ENCODE peak calls at places on chromosome 7, in four cellular contexts. One of them, this sample, is unnamed.

GRCh38 chr7:98254951-98255610 is 3.0 kb upstream of the TECPR1 start:
- DNase-seq in GM12878: no peak
- DNase-seq in A549: no peak
- DNase-seq in K562: no peak
- DNase-seq in this sample: no peak

GRCh38 chr7:70771447-70771846 is 360.5 kb upstream of the GALNT17 start:
- DNase-seq in A549: no peak
- DNase-seq in GM12878: no peak
- DNase-seq in K562: no peak
- DNase-seq in this sample: no peak

GRCh38 chr7:116588225-116588624 is 63.4 kb downstream of the CAV1 start:
- DNase-seq in A549: no peak
- DNase-seq in GM12878: no peak
- DNase-seq in K562: no peak
- DNase-seq in this sample: no peak

GRCh38 chr7:155363852-155364600 is 66.3 kb downstream of the INSIG1 start:
- DNase-seq in A549: no peak
- DNase-seq in GM12878: no peak
- DNase-seq in K562: peak; percentile 39
- DNase-seq in this sample: no peak

GRCh38 chr7:116665447-116665996 is 6.5 kb upstream of the MET start:
- DNase-seq in A549: no peak
- DNase-seq in GM12878: no peak
- DNase-seq in K562: no peak
- DNase-seq in this sample: no peak

GRCh38 chr7:103680161-103681144 is 234.4 kb upstream of the SLC26A5 start:
- DNase-seq in K562: no peak
- DNase-seq in GM12878: no peak
- DNase-seq in A549: no peak
- DNase-seq in this sample: no peak

GRCh38 chr7:66267249-66267648 is 62.1 kb downstream of the TPST1 start:
- DNase-seq in K562: no peak
- DNase-seq in A549: no peak
- DNase-seq in GM12878: no peak
- DNase-seq in this sample: no peak

GRCh38 chr7:125355899-125356298 is 426.3 kb upstream of the POT1 start:
- DNase-seq in A549: no peak
- DNase-seq in K562: no peak
- DNase-seq in GM12878: peak; percentile 5
- DNase-seq in this sample: no peak

GRCh38 chr7:1666779-1667565 is 3.1 kb upstream of the ELFN1 start:
- DNase-seq in GM12878: no peak
- DNase-seq in A549: peak; percentile 32
- DNase-seq in K562: no peak
- DNase-seq in this sample: no peak

GRCh38 chr7:28472332-28472731 is 60.0 kb downstream of the CREB5 start:
- DNase-seq in GM12878: no peak
- DNase-seq in K562: peak; percentile 56
- DNase-seq in A549: no peak
- DNase-seq in this sample: peak; percentile 16

GRCh38 chr7:29277436-29278215 is 83.1 kb downstream of the CHN2 start:
- DNase-seq in A549: no peak
- DNase-seq in GM12878: no peak
- DNase-seq in K562: no peak
- DNase-seq in this sample: peak; percentile 24

DNA sequence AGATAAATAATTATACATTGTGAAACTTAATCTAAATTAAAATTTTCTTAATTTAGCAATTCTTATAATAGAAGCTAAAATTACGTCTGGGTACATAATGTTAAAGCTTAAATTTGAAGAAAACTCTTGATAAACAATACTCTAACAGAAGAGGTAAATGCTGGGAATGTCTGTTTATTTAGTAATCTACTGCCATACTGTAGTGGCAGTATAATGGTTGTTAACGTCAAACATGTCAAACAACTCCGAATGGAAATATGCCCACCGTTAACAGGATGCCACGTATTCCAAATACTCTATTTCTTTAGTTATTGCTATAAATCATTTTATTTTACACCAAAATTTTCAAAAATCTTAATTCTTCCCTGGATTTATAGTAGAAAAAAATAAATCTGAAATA is 40.0 kb upstream of the PTPN12 start:
- DNase-seq in A549: no peak
- DNase-seq in K562: no peak
- DNase-seq in GM12878: no peak
- DNase-seq in this sample: no peak
- TF ChIP-seq POLR2AphosphoS2 in A549: no peak
- TF ChIP-seq POLR2AphosphoS2 in K562: no peak
- TF ChIP-seq POLR2AphosphoS2 in GM12878: no peak
- TF ChIP-seq POLR2AphosphoS2 in this sample: no peak

GRCh38 chr7:78221961-78222751 is 423.6 kb downstream of the PHTF2 start:
- DNase-seq in GM12878: no peak
- DNase-seq in K562: no peak
- DNase-seq in A549: no peak
- DNase-seq in this sample: no peak
- TF ChIP-seq CTCF in GM12878: no peak
- TF ChIP-seq CTCF in K562: no peak
- TF ChIP-seq CTCF in A549: no peak
- TF ChIP-seq CTCF in this sample: no peak

GRCh38 chr7:47941136-47941844 is 7.0 kb downstream of the PKD1L1 start:
- DNase-seq in A549: no peak
- DNase-seq in GM12878: no peak
- DNase-seq in K562: no peak
- DNase-seq in this sample: no peak

GRCh38 chr7:47942132-47942531 is 6.1 kb downstream of the PKD1L1 start:
- DNase-seq in A549: no peak
- DNase-seq in K562: no peak
- DNase-seq in GM12878: no peak
- DNase-seq in this sample: no peak

GRCh38 chr7:47939425-47940036 is 8.7 kb downstream of the PKD1L1 start:
- DNase-seq in A549: no peak
- DNase-seq in GM12878: no peak
- DNase-seq in K562: no peak
- DNase-seq in this sample: no peak

GRCh38 chr7:47938574-47939165 is 9.6 kb downstream of the PKD1L1 start:
- DNase-seq in K562: no peak
- DNase-seq in GM12878: no peak
- DNase-seq in A549: peak; percentile 56
- DNase-seq in this sample: no peak

GRCh38 chr7:47940482-47941001 is 7.7 kb downstream of the PKD1L1 start:
- DNase-seq in A549: no peak
- DNase-seq in K562: no peak
- DNase-seq in GM12878: no peak
- DNase-seq in this sample: no peak
- TF ChIP-seq POLR2AphosphoS2 in A549: no peak
- TF ChIP-seq POLR2AphosphoS2 in K562: no peak
- TF ChIP-seq POLR2AphosphoS2 in GM12878: no peak
- TF ChIP-seq POLR2AphosphoS2 in this sample: no peak

GRCh38 chr7:101096957-101097347 is 11.7 kb downstream of the TRIM56 start:
- DNase-seq in GM12878: no peak
- DNase-seq in A549: no peak
- DNase-seq in K562: no peak
- DNase-seq in this sample: no peak

GRCh38 chr7:101096331-101096956 is 11.2 kb downstream of the TRIM56 start:
- DNase-seq in A549: no peak
- DNase-seq in K562: no peak
- DNase-seq in GM12878: no peak
- DNase-seq in this sample: no peak

GRCh38 chr7:101094376-101094775 is 9.1 kb downstream of the TRIM56 start:
- DNase-seq in A549: no peak
- DNase-seq in GM12878: no peak
- DNase-seq in K562: no peak
- DNase-seq in this sample: no peak

GRCh38 chr7:101093907-101094306 is 8.6 kb downstream of the TRIM56 start:
- DNase-seq in A549: no peak
- DNase-seq in GM12878: no peak
- DNase-seq in K562: no peak
- DNase-seq in this sample: no peak

DNA sequence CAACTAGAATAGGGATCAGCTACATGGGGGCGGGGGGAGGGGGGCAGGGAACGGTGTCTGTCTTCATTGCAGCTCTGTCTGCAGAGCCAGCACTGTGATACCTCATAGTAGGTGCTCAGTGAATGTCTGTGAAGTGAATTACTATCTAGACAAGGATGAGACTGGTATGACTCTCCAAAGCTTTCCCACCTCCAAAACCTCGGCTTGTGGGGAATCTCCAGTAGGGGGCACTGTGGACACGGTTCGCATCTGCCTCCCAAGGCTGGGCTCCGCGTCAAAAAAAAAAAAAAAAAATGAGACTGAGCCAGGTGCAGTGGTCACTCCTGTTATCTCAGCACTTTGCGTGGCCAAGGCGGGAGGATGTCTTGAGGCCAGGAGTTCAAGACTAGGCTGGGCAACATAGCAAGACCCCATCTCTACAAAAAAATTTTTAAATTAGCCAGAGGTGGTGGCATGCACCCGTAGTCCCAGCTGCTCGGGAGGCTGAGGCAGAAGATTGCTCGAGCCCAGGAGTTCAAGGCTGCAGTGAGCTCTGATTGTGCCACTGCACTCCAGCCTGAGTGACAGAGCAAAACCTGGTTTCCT is 9.6 kb downstream of the TRIM56 start:
- DNase-seq in A549: peak; percentile 79
- DNase-seq in K562: peak; percentile 75
- DNase-seq in GM12878: no peak
- DNase-seq in this sample: peak; percentile 58
- TF ChIP-seq CTCF in A549: peak; percentile 84
- TF ChIP-seq CTCF in K562: peak; percentile 88
- TF ChIP-seq CTCF in GM12878: peak; percentile 26
- TF ChIP-seq CTCF in this sample: peak; percentile 87

DNA sequence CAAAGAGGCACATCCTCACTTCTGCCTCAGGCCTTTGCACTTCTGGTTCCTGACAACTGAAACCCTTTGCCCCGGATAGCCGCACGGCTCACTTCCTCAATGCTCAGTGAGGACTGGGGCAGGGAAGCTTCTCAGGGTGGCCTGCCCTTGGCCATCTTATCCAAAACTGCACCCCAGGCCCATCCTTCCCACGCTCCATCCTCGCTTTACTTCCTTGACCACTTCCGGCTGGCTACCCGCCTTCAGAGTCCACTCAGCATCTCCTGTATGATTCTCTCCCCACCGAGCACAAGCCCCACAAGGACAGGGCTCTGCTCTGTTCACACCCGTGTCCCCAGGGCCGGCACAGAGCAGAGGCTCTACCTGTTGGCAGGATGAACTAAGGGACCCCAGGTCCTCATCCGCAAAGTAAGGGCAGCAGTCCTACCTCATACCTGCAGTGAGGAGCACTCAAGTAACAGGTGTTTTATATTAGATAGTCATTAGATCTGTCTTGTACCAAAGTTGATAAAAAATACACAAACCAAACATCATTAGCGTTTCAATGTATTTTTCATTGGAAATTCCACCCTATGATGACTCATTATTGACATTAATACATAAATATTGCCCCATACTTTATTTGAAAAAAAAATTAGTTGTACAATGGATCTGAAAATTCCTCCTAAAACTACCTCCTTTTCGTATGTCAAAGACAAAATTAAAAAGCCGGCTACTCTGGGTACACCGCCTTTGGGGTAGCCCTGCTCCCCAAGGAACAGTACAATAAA is 35.0 kb downstream of the GNA12 start:
- DNase-seq in GM12878: no peak
- DNase-seq in K562: peak; percentile 33
- DNase-seq in A549: no peak
- DNase-seq in this sample: no peak
- TF ChIP-seq POLR2AphosphoS2 in GM12878: no peak
- TF ChIP-seq POLR2AphosphoS2 in K562: no peak
- TF ChIP-seq POLR2AphosphoS2 in A549: no peak
- TF ChIP-seq POLR2AphosphoS2 in this sample: no peak

GRCh38 chr7:76515999-76516443 is 5.7 kb downstream of the UPK3B start:
- DNase-seq in GM12878: no peak
- DNase-seq in A549: no peak
- DNase-seq in K562: peak; percentile 87
- DNase-seq in this sample: peak; percentile 47
- TF ChIP-seq CTCF in GM12878: peak; percentile 96
- TF ChIP-seq CTCF in A549: peak; percentile 49
- TF ChIP-seq CTCF in K562: peak; percentile 98
- TF ChIP-seq CTCF in this sample: peak; percentile 99

GRCh38 chr7:24301703-24302102 is 17.7 kb downstream of the NPY start:
- DNase-seq in K562: no peak
- DNase-seq in A549: no peak
- DNase-seq in GM12878: no peak
- DNase-seq in this sample: no peak
- TF ChIP-seq POLR2AphosphoS2 in K562: no peak
- TF ChIP-seq POLR2AphosphoS2 in A549: no peak
- TF ChIP-seq POLR2AphosphoS2 in GM12878: no peak
- TF ChIP-seq POLR2AphosphoS2 in this sample: no peak

GRCh38 chr7:90351987-90352386 is 5.5 kb downstream of the GTPBP10 start:
- DNase-seq in K562: no peak
- DNase-seq in GM12878: no peak
- DNase-seq in A549: no peak
- DNase-seq in this sample: no peak
- TF ChIP-seq CTCF in K562: no peak
- TF ChIP-seq CTCF in GM12878: no peak
- TF ChIP-seq CTCF in A549: no peak
- TF ChIP-seq CTCF in this sample: no peak

GRCh38 chr7:11232462-11232861 is 258.8 kb downstream of the PHF14 start:
- DNase-seq in A549: no peak
- DNase-seq in GM12878: no peak
- DNase-seq in K562: no peak
- DNase-seq in this sample: no peak

GRCh38 chr7:11233871-11234270 is 260.2 kb downstream of the PHF14 start:
- DNase-seq in A549: no peak
- DNase-seq in K562: no peak
- DNase-seq in GM12878: no peak
- DNase-seq in this sample: no peak

GRCh38 chr7:11224535-11224934 is 250.9 kb downstream of the PHF14 start:
- DNase-seq in A549: no peak
- DNase-seq in GM12878: no peak
- DNase-seq in K562: no peak
- DNase-seq in this sample: no peak

GRCh38 chr7:11231190-11231589 is 257.5 kb downstream of the PHF14 start:
- DNase-seq in GM12878: no peak
- DNase-seq in A549: no peak
- DNase-seq in K562: no peak
- DNase-seq in this sample: no peak

GRCh38 chr7:11228515-11228914 is 254.8 kb downstream of the PHF14 start:
- DNase-seq in A549: no peak
- DNase-seq in GM12878: no peak
- DNase-seq in K562: no peak
- DNase-seq in this sample: no peak
- TF ChIP-seq POLR2AphosphoS2 in A549: no peak
- TF ChIP-seq POLR2AphosphoS2 in GM12878: no peak
- TF ChIP-seq POLR2AphosphoS2 in K562: no peak
- TF ChIP-seq POLR2AphosphoS2 in this sample: no peak

This sample was measured in HepG2.